ENCODE peak calls at places on chromosomes 3 and 15, in nine cellular contexts. F is pancreas; Q is GM13977; Y is activated CD4-positive, alpha-beta T cell treated with anti-CD3 and anti-CD28 coated beads, Interleukin-2, amount 50 U/mL, for 4 hours; P is stimulated activated CD4-positive, alpha-beta T cell treated with anti-CD3 and anti-CD28 coated beads, Interleukin-4, amount 100 ng/mL, for 4 hours; K is H7; Z is NCI-H1417 treated with DMSO at 0.1 percent for 48 hours; O is posterior cingulate gyrus; W is MCF 10A. S is an unnamed sample.

GRCh38 chr15:88637436-88637835 is 1.4 kb upstream of the ISG20 start:
- DNase-seq in Y (no peak), W (no peak), O (no peak), P (no peak), Q (no peak), K (no peak), F (no peak), Z (no peak), S (no peak)

GRCh38 chr3:97871206-97871605 is 49.4 kb downstream of the CRYBG3 start:
- DNase-seq in W (no peak), K (no peak), F (no peak), Z (no peak), Q (no peak), Y (no peak), P (no peak), O (no peak), S (no peak)

GRCh38 chr15:39786444-39787056 is 3.9 kb upstream of the FSIP1 start:
- DNase-seq in Z (peak), P (no peak), O (no peak), Q (peak), Y (no peak), F (no peak), W (peak), K (peak), S (peak)

GRCh38 chr3:113233497-113233896 is 22.1 kb downstream of the BOC start:
- DNase-seq in P (no peak), K (no peak), Z (no peak), Q (no peak), F (no peak), O (no peak), W (no peak), Y (no peak), S (no peak)

GRCh38 chr15:40925863-40926658 is 3.1 kb upstream of the DLL4 start:
- DNase-seq in Y (no peak), F (no peak), Z (no peak), W (no peak), Q (no peak), O (peak), K (peak), P (no peak), S (no peak)

GRCh38 chr15:67947254-67948039 is 106.7 kb upstream of the PIAS1 start:
- DNase-seq in F (no peak), Y (no peak), P (no peak), W (no peak), O (no peak), Z (no peak), Q (no peak), K (no peak), S (no peak)

GRCh38 chr3:124772081-124772831 is 42.0 kb downstream of the UMPS start:
- DNase-seq in Q (no peak), P (no peak), O (peak), W (no peak), Y (no peak), K (no peak), F (no peak), Z (no peak), S (peak)

GRCh38 chr3:133040696-133041523 is 2.7 kb downstream of the TMEM108 start:
- DNase-seq in P (no peak), Q (peak), K (peak), Y (no peak), W (peak), F (peak), Z (no peak), O (peak), S (peak)

GRCh38 chr15:28896944-28897343 is 11.2 kb downstream of the APBA2 start:
- DNase-seq in P (no peak), Y (no peak), F (no peak), O (no peak), K (no peak), Q (no peak), W (no peak), Z (no peak), S (peak)

GRCh38 chr3:98712726-98713125 is 50.4 kb upstream of the ST3GAL6 start:
- DNase-seq in Y (no peak), W (no peak), Q (no peak), O (no peak), Z (no peak), P (no peak), F (no peak), K (no peak), S (no peak)

GRCh38 chr3:18827664-18828063 is 320.6 kb upstream of the KCNH8 start:
- DNase-seq in F (no peak), O (no peak), W (no peak), Z (no peak), Y (no peak), K (no peak), Q (no peak), P (no peak), S (no peak)

GRCh38 chr3:48592519-48593087 is 2.5 kb downstream of the COL7A1 start:
- DNase-seq in W (no peak), O (no peak), K (no peak), P (no peak), Z (no peak), Y (no peak), Q (no peak), F (no peak), S (peak)

GRCh38 chr15:23628612-23629233 is 18.9 kb downstream of the MAGEL2 start:
- DNase-seq in Q (no peak), F (no peak), Y (no peak), K (peak), W (no peak), O (no peak), P (no peak), Z (peak), S (no peak)

GRCh38 chr3:108441081-108441507 is 69.3 kb downstream of the MYH15 start:
- DNase-seq in W (no peak), O (no peak), P (no peak), Z (peak), K (no peak), F (no peak), Y (no peak), Q (no peak), S (no peak)

GRCh38 chr3:134103470-134103869 is 73.7 kb upstream of the SLCO2A1 start:
- DNase-seq in O (no peak), Y (no peak), Z (no peak), W (no peak), F (no peak), K (no peak), Q (no peak), P (no peak), S (no peak)

GRCh38 chr3:64361962-64362735 is 136.9 kb upstream of the PRICKLE2 start:
- DNase-seq in O (no peak), F (no peak), Z (no peak), Q (no peak), K (no peak), Y (no peak), P (no peak), W (peak), S (no peak)